ENCODE peak calls at places on chromosomes 11 and 22, in four cellular contexts. L is GM12878, W is K562, I is HepG2. R is an unnamed sample.
A peak's percentile ranks its signal among the peaks of the same experiment; 100 is the strongest.

GRCh38 chr11:39011822-39012221 is 2413.8 kb upstream of the RAG2 start:
- DNase-seq in L (no peak), W (no peak), I (no peak), R (no peak)

GRCh38 chr11:122197055-122197987 is 81.3 kb upstream of the BLID start:
- DNase-seq in L (no peak), W (no peak), I (peak; percentile 57), R (no peak)

GRCh38 chr22:36671398-36671797 is 32.2 kb downstream of the CACNG2 start:
- DNase-seq in I (no peak), W (no peak), L (no peak), R (no peak)

GRCh38 chr22:38467904-38468760 is at the start of gene KDELR3:
- DNase-seq in W (peak; percentile 93), L (no peak), I (no peak), R (no peak)

GRCh38 chr11:72528121-72528520 is 93.8 kb upstream of the CLPB start:
- DNase-seq in W (no peak), L (no peak), I (no peak), R (no peak)

GRCh38 chr11:69364901-69365300 is 70.9 kb downstream of the MYEOV start:
- DNase-seq in I (no peak), L (no peak), W (no peak), R (no peak)

GRCh38 chr11:117547188-117547831 is 219.7 kb downstream of the CEP164 start:
- DNase-seq in L (no peak), W (no peak), I (no peak), R (no peak)

GRCh38 chr22:25327018-25327755 is 107.7 kb downstream of the CRYBB2 start:
- DNase-seq in L (no peak), W (no peak), I (no peak), R (no peak)

GRCh38 chr11:121249039-121249663 is 43.4 kb upstream of the SC5D start:
- DNase-seq in L (no peak), I (peak; percentile 23), W (peak; percentile 23), R (no peak)

GRCh38 chr11:96134622-96135021 is 208.4 kb downstream of the MAML2 start:
- DNase-seq in I (no peak), W (no peak), L (no peak), R (no peak)

GRCh38 chr11:119113716-119114115 is 6.6 kb downstream of the C2CD2L start:
- DNase-seq in W (no peak), I (no peak), L (no peak), R (no peak)

GRCh38 chr22:19429950-19430889 is 1.3 kb downstream of the HIRA start:
- DNase-seq in W (peak; percentile 78), L (no peak), I (peak; percentile 75), R (no peak)

GRCh38 chr11:116540645-116541044 is 232.1 kb downstream of the BUD13 start:
- DNase-seq in I (no peak), L (no peak), W (no peak), R (no peak)

GRCh38 chr11:104609297-104609696 is 289.0 kb downstream of the CASP12 start:
- DNase-seq in I (peak; percentile 24), L (no peak), W (no peak), R (peak; percentile 7)

GRCh38 chr22:27097933-27098332 is 440.5 kb downstream of the MIAT start:
- DNase-seq in I (no peak), L (no peak), W (no peak), R (no peak)

DNA sequence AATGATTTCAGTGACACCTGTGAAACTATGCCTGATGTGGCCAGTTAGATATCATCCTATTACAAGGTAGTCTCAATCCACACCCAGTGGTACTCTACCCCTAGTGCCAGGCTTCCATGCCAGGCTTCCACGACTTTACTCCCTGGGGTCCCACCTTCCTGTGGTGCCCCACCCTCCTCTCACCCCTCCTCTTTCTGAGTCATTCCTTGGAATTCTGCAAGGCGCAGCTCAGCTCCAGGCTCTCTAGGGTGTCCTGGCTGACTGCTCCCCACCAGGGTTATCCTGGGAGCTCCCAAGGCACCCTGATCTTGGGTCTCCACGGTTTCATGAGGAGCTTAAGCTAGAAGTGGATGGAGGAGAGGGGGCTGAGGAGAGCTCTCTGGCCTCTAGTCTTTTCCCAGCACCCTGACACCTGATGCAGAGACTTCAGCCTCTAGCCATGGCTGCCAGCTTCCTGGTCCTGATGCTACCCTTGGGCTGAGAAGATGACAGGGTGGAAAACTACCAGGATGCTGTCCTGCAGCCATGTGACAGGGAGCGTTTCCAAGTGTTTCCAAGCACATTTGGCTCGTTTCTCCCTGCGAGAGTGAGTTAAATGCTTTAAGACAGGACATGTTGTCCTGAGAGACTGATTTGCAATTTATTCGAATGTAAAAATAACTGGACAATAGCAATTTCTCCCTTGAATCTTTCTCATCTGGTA is 1461.2 kb downstream of the TBC1D22A start:
- DNase-seq in L (no peak), W (no peak), I (no peak), R (peak; percentile 23)
- TF ChIP-seq ATF2 in L (no peak), W (no peak), I (no peak), R (no peak)

DNA sequence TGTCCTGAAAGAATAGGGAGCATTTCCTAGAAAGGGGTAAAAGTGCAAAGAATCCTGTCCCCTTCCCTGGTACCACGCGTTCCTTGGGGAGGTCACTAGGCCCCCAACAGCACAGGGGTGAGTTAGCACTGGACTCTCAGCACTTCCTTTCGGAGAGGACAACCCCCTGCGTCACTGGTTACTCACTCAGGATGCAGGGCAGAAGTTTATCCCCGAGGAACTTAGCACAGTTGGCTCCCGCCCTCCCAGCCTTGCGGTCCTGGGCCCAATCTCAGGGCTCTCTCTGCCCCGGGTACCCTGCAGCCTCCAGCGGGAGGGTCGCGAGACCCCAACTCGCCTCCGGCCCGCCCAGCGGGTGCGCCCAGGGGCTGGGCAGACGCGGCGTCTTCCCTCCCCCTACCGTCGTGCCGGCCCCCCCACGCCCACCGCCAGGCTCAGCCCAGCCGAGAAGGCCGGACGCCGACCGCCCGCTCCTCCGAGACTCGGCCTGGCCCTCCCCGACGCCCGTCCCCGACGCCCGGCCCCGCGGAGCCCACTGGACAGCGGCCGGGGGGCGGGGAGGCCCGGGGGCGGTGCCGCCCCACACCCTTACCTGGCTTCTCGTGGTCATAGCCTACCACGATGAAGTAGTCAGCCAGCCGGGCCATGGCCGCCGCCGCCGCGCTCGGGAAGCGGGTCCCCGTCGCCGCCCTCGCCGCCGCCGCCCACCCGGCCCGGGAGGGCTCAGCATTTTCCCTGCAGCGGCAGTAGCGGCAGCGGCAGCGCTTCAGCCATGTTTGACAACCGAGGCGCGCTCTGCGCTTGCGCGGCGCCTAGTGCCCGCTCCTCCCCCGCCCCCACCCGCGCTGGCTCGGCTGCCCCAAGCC is at the start of gene SBF2:
- DNase-seq in I (peak; percentile 69), W (peak; percentile 91), L (no peak), R (peak; percentile 93)
- TF ChIP-seq HDAC6 in I (no peak), W (no peak), L (no peak), R (no peak)

DNA sequence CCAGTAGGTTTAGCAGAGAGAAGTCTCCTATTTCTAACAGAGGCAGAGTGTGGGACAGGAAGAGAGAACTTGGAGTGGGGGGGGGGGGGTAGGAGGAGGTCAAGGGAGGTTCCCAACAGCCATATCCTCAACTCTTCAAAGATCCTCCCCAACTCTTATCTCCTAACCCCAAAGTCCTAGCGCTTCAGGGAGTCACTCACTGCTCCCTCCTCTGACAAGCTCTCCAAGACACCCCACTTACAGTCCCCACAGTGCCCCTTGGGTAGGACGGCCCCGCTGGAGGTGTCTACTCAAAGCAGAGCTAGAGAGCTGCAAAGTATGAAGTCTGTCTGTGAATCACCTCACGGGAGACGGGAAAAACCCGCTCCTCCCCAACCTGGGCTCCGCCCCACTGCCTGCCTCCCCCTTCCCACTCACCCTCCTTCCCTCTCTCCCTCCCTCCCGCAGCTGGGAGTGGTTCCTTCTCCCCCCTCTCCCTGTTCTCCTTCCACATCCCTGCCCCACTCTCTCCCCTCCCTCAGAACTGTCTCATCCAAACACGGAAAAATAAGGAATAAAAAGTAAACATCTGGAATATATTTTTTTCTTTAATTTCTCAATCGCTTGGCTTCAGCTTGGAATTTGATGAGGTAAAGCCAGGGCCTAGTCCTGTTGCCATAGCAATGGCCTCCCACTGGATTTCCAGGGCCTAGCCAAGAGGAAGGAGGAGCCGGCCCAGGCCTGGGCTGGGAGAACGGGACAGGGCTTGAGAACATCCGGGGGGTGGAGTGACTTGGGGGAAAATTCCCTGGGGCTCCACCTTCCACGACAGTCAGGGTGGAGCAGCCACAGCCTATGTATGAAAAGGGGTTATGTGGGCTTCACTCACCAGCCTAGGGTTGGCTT is 2.5 kb downstream of the TNKS1BP1 start:
- DNase-seq in I (peak; percentile 69), W (peak; percentile 66), L (no peak), R (peak; percentile 62)
- TF ChIP-seq ATF2 in I (no peak), W (no peak), L (no peak), R (no peak)

DNA sequence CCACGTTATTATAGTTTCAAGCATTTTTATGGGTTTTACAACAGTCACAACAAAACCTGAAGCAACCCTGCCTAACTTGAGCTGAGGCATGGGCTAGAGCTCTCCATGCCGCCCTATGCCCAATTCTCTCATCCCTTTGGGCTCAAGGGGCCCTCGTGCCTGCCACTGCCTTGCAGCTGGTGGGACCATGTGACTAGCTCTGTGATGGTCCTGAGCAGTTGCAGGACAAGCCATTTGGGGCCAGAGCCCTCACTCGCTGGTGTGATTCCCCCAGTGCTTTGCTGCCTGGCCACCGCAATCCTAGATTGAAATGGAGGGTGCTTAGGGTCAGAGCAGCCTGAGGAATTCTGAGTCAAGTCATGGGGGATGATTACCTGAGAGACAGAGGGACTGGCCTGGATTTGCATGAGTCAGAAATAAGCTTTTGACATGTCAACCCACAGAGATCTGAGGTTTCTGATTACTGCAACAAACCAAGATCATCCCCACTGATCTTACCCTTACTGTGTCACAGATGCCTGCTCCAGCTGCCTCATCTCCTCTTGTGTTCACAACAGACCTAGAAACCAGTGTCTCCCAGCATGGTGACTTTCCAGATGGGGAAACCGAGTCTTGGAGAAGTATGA is 323.7 kb downstream of the BRD1 start:
- DNase-seq in W (no peak), I (no peak), L (peak; percentile 37), R (no peak)
- TF ChIP-seq HDAC6 in W (no peak), I (no peak), L (no peak), R (no peak)

GRCh38 chr22:50706481-50707125 is 31.4 kb upstream of the ACR start:
- DNase-seq in L (no peak), I (no peak), W (no peak), R (no peak)

GRCh38 chr22:50710886-50711285 is 27.1 kb upstream of the ACR start:
- DNase-seq in L (no peak), I (no peak), W (no peak), R (no peak)

GRCh38 chr22:50710221-50710620 is 27.8 kb upstream of the ACR start:
- DNase-seq in L (no peak), I (no peak), W (no peak), R (no peak)

GRCh38 chr22:50708474-50708873 is 29.5 kb upstream of the ACR start:
- DNase-seq in L (no peak), W (no peak), I (no peak), R (no peak)

DNA sequence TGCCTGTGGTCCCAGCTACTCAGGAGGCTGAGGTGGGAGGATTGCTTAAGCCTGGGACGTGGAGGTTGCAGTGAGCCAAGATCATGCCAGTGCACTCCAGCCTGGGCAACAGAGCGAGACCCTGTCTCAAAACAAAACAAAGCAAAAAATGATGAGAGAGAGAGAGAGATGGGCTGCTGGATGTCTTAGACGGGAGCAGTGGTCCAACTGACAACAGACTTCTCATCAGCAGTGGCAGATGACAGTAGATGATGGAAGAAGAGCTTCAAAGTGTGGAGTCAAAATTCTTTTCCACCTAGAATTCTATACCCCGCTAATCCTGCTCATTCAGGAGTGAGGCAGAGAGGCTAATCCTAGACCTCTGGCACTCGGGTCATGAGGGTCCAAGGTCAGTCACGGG is 29.0 kb upstream of the ACR start:
- DNase-seq in L (no peak), I (no peak), W (no peak), R (no peak)
- TF ChIP-seq ATF2 in L (no peak), I (no peak), W (no peak), R (no peak)

GRCh38 chr22:21045585-21046294 is at the start of gene LRRC74B:
- DNase-seq in W (peak; percentile 100), I (peak; percentile 67), L (peak; percentile 31), R (peak; percentile 74)
- TF ChIP-seq HDAC6 in W (peak; percentile 10), I (no peak), L (no peak), R (no peak)